ENCODE peak calls at places on chromosomes 5 and 9, in ten cellular contexts. A, T, C, H, R, U, E, L, Q and Y are unnamed samples.

GRCh38 chr9:103193992-103194391 is 198.9 kb downstream of the CYLC2 start:
- DNase-seq in A (no peak), T (no peak), C (no peak), H (no peak), R (no peak), U (no peak), E (no peak), L (no peak), Q (no peak), Y (no peak)

GRCh38 chr9:122453677-122454135 is 24.0 kb downstream of the OR1J1 start:
- DNase-seq in A (peak; percentile 7), T (no peak), C (no peak), H (no peak), R (no peak), U (no peak), E (no peak), L (peak; percentile 27), Q (no peak), Y (no peak)

GRCh38 chr9:22838266-22838665 is 391.6 kb downstream of the DMRTA1 start:
- DNase-seq in A (no peak), T (no peak), C (no peak), H (no peak), R (no peak), U (peak; percentile 10), E (no peak), L (no peak), Q (no peak), Y (no peak)

GRCh38 chr5:180848265-180848664 is 12.8 kb downstream of the ZFP62 start:
- DNase-seq in A (no peak), T (no peak), C (no peak), H (no peak), R (no peak), U (no peak), E (no peak), L (no peak), Q (no peak), Y (no peak)

GRCh38 chr5:127602481-127602880 is 46.4 kb upstream of the CTXN3 start:
- DNase-seq in A (peak; percentile 57), T (no peak), C (no peak), H (no peak), R (no peak), U (no peak), E (no peak), L (no peak), Q (no peak), Y (no peak)

GRCh38 chr5:16886366-16886736 is 49.7 kb downstream of the MYO10 start:
- DNase-seq in A (no peak), T (no peak), C (no peak), H (no peak), R (no peak), U (no peak), E (no peak), L (no peak), Q (no peak), Y (no peak)

GRCh38 chr5:174454890-174455289 is 269.5 kb upstream of the MSX2 start:
- DNase-seq in A (no peak), T (no peak), C (no peak), H (no peak), R (no peak), U (no peak), E (no peak), L (no peak), Q (no peak), Y (no peak)

GRCh38 chr9:69157751-69158466 is 16.2 kb upstream of the TJP2 start:
- DNase-seq in A (no peak), T (no peak), C (no peak), H (no peak), R (no peak), U (no peak), E (no peak), L (no peak), Q (no peak), Y (no peak)

GRCh38 chr5:149745944-149746326 is 15.8 kb downstream of the PPARGC1B start:
- DNase-seq in A (no peak), T (no peak), C (no peak), H (no peak), R (no peak), U (peak; percentile 38), E (no peak), L (no peak), Q (no peak), Y (peak; percentile 34)

GRCh38 chr5:37005946-37006540 is 129.5 kb downstream of the NIPBL start:
- DNase-seq in A (peak; percentile 29), T (no peak), C (no peak), H (no peak), R (no peak), U (no peak), E (no peak), L (peak; percentile 50), Q (no peak), Y (no peak)

GRCh38 chr5:54251981-54252380 is 58.4 kb downstream of the ARL15 start:
- DNase-seq in A (peak; percentile 19), T (no peak), C (no peak), H (no peak), R (no peak), U (no peak), E (no peak), L (no peak), Q (no peak), Y (no peak)

GRCh38 chr5:137212471-137212870 is 286.7 kb downstream of the SPOCK1 start:
- DNase-seq in A (no peak), T (no peak), C (no peak), H (no peak), R (no peak), U (no peak), E (no peak), L (no peak), Q (no peak), Y (no peak)

GRCh38 chr5:2282034-2282690 is 399.4 kb upstream of the IRX4 start:
- DNase-seq in A (no peak), T (no peak), C (no peak), H (no peak), R (no peak), U (no peak), E (no peak), L (no peak), Q (no peak), Y (peak; percentile 55)

GRCh38 chr5:115296130-115296997 is at the start of gene CCDC112:
- DNase-seq in A (peak; percentile 86), T (peak; percentile 87), C (peak; percentile 85), H (peak; percentile 75), R (peak; percentile 62), U (peak; percentile 90), E (peak; percentile 87), L (peak; percentile 75), Q (peak; percentile 77), Y (peak; percentile 89)

GRCh38 chr9:72362680-72363139 is 2.3 kb downstream of the ZFAND5 start:
- DNase-seq in A (peak; percentile 18), T (no peak), C (no peak), H (no peak), R (peak; percentile 25), U (peak; percentile 59), E (peak; percentile 57), L (peak; percentile 76), Q (peak; percentile 80), Y (peak; percentile 88)
- TF ChIP-seq POLR2AphosphoS5 in A (no peak), T (no peak), C (peak; percentile 80), H (no peak), R (no peak), U (peak; percentile 51), E (peak; percentile 76), L (no peak), Q (peak; percentile 88), Y (peak; percentile 71)

DNA sequence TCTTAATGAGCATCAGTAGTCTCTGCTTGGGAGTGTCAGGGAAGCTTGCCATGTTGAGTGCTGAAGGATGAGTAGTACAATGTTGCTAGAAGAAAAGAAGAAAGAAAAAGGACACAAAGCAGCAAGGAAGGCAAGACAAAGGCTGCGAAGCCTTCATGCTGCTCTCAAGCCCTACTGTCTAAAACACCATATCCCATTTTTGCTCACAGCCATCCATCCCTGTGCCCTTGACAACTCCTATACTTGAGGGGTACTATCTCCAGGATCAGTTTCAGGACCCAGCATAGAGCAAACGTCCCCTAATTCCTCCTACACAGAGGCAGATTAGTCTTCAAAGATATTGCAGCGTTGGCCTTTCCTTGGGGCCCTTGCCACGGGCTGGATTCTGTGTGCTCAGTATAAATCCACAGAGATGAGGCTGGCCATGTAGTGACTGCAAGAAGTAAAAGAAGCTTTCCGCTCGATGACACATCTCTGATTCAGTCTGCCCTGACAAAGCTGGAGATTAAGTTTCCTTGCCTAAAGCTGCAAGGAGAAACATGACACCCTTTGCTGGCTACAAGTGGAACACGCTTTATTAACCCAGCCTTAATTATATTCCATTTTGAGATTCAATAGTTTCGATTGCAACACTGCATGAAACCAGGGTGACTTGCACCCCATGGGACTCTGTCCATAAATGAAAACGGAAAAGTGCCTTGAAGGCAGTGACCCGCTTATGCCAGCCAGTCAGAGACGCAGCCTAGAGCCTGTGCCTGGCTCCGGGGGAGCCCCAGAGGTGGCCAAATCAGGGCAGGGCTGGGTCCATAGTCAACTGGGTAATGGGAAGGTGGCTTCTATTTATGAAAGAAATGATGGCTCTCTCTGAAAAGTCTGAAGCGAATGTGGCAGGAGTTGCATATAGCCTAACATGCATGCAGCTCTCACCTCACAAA is 304.5 kb downstream of the ACTL7B start:
- DNase-seq in A (peak; percentile 8), T (no peak), C (no peak), H (no peak), R (no peak), U (no peak), E (no peak), L (no peak), Q (peak; percentile 10), Y (no peak)
- TF ChIP-seq POLR2AphosphoS5 in A (no peak), T (no peak), C (no peak), H (no peak), R (no peak), U (no peak), E (peak; percentile 5), L (no peak), Q (no peak), Y (no peak)

DNA sequence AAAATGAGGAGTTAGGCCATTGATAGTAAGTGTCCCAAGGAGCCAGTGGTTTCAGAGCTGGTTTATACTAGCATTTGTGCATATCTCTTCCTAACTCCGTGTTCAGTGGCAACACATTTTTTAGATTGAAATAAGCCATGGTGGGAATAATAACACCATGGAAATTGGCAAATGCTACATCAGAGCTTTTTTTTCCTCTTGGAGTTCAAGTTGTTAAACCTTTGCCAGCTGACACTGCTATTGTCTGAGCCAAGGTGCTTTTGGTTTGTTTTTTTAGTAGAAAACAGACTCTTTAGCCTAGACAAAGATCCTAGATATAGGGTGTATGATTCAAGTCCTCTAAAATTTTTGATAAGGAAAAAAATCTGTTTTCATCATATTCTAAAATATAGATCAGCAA is 2.8 kb downstream of the ACO1 start:
- DNase-seq in A (no peak), T (no peak), C (no peak), H (no peak), R (no peak), U (no peak), E (no peak), L (peak; percentile 55), Q (no peak), Y (no peak)
- TF ChIP-seq POLR2AphosphoS5 in A (no peak), T (no peak), C (no peak), H (no peak), R (no peak), U (no peak), E (no peak), L (no peak), Q (no peak), Y (no peak)

DNA sequence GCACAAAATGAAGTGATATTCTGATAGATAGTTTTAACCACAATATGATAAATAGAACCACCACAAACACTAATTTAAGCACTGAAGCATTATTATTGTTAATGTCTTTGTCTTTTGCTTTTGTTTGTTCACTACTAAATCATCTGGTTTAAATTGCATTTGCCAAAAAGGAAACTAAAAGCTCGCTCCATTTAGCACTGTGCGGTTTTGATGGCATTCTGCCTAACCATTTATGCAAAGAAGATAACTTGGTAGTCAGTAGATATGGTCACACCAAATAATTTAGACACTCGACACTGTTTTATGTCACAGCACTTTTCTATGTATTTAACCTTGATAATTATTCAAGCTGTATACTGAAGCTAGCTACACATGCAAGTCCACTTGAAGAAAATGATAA is 849.8 kb upstream of the CDH6 start:
- DNase-seq in A (no peak), T (no peak), C (no peak), H (no peak), R (no peak), U (no peak), E (no peak), L (no peak), Q (no peak), Y (no peak)
- TF ChIP-seq POLR2AphosphoS5 in A (no peak), T (no peak), C (no peak), H (no peak), R (no peak), U (no peak), E (no peak), L (no peak), Q (no peak), Y (no peak)